ENCODE peak calls at places on chromosomes 11 and 22, in seven cellular contexts. One of them, this sample, is unnamed.

GRCh38 chr11:88246680-88247079 is 71.4 kb upstream of the RAB38 start:
- DNase-seq in OCI-LY7: no peak
- DNase-seq in endothelial cell of umbilical vein: no peak
- DNase-seq in GM13977: no peak
- DNase-seq in GM10248: no peak
- DNase-seq in cardiac fibroblast: peak; percentile 92
- DNase-seq in pancreas: no peak
- DNase-seq in this sample: peak; percentile 55

GRCh38 chr22:22752556-22753477 is 108.4 kb downstream of the GGTLC2 start:
- DNase-seq in OCI-LY7: peak; percentile 68
- DNase-seq in endothelial cell of umbilical vein: no peak
- DNase-seq in GM13977: no peak
- DNase-seq in GM10248: no peak
- DNase-seq in cardiac fibroblast: peak; percentile 75
- DNase-seq in pancreas: peak; percentile 32
- DNase-seq in this sample: no peak

GRCh38 chr22:48654492-48654891 is 1173.2 kb downstream of the BRD1 start:
- DNase-seq in OCI-LY7: no peak
- DNase-seq in endothelial cell of umbilical vein: no peak
- DNase-seq in GM13977: no peak
- DNase-seq in GM10248: no peak
- DNase-seq in cardiac fibroblast: no peak
- DNase-seq in pancreas: no peak
- DNase-seq in this sample: no peak

GRCh38 chr11:8092587-8093424 is 11.8 kb downstream of the TUB start:
- DNase-seq in OCI-LY7: peak; percentile 70
- DNase-seq in endothelial cell of umbilical vein: peak; percentile 61
- DNase-seq in GM13977: peak; percentile 79
- DNase-seq in GM10248: peak; percentile 82
- DNase-seq in cardiac fibroblast: peak; percentile 77
- DNase-seq in pancreas: peak; percentile 59
- DNase-seq in this sample: peak; percentile 16

GRCh38 chr11:134398644-134399292 is 13.3 kb downstream of the B3GAT1 start:
- DNase-seq in OCI-LY7: no peak
- DNase-seq in endothelial cell of umbilical vein: no peak
- DNase-seq in GM13977: no peak
- DNase-seq in GM10248: no peak
- DNase-seq in cardiac fibroblast: no peak
- DNase-seq in pancreas: no peak
- DNase-seq in this sample: no peak

GRCh38 chr11:131408011-131408640 is 37.7 kb downstream of the NTM start:
- DNase-seq in OCI-LY7: peak; percentile 17
- DNase-seq in endothelial cell of umbilical vein: no peak
- DNase-seq in GM13977: peak; percentile 21
- DNase-seq in GM10248: peak; percentile 37
- DNase-seq in cardiac fibroblast: peak; percentile 49
- DNase-seq in pancreas: peak; percentile 28
- DNase-seq in this sample: no peak

GRCh38 chr11:111910637-111911562 is 670 bp downstream of the CRYAB start:
- DNase-seq in OCI-LY7: no peak
- DNase-seq in endothelial cell of umbilical vein: no peak
- DNase-seq in GM13977: no peak
- DNase-seq in GM10248: no peak
- DNase-seq in cardiac fibroblast: peak; percentile 51
- DNase-seq in pancreas: no peak
- DNase-seq in this sample: no peak

GRCh38 chr11:57634311-57634710 is 15.4 kb downstream of the YPEL4 start:
- DNase-seq in OCI-LY7: no peak
- DNase-seq in endothelial cell of umbilical vein: no peak
- DNase-seq in GM13977: no peak
- DNase-seq in GM10248: no peak
- DNase-seq in cardiac fibroblast: no peak
- DNase-seq in pancreas: no peak
- DNase-seq in this sample: no peak

GRCh38 chr11:117231637-117232021 is 244 bp downstream of the PCSK7 start:
- DNase-seq in OCI-LY7: no peak
- DNase-seq in endothelial cell of umbilical vein: peak; percentile 22
- DNase-seq in GM13977: no peak
- DNase-seq in GM10248: peak; percentile 34
- DNase-seq in cardiac fibroblast: no peak
- DNase-seq in pancreas: no peak
- DNase-seq in this sample: no peak

GRCh38 chr22:17871726-17872458 is 97.6 kb upstream of the BID start:
- DNase-seq in OCI-LY7: no peak
- DNase-seq in endothelial cell of umbilical vein: no peak
- DNase-seq in GM13977: no peak
- DNase-seq in GM10248: no peak
- DNase-seq in cardiac fibroblast: no peak
- DNase-seq in pancreas: no peak
- DNase-seq in this sample: no peak

GRCh38 chr11:75667831-75668507 is 869 bp downstream of the MAP6 start:
- DNase-seq in OCI-LY7: no peak
- DNase-seq in endothelial cell of umbilical vein: peak; percentile 21
- DNase-seq in GM13977: peak; percentile 85
- DNase-seq in GM10248: peak; percentile 57
- DNase-seq in cardiac fibroblast: peak; percentile 38
- DNase-seq in pancreas: peak; percentile 38
- DNase-seq in this sample: no peak

GRCh38 chr11:26276798-26277424 is 55.0 kb upstream of the ANO3 start:
- DNase-seq in OCI-LY7: peak; percentile 71
- DNase-seq in endothelial cell of umbilical vein: peak; percentile 87
- DNase-seq in GM13977: peak; percentile 7
- DNase-seq in GM10248: peak; percentile 17
- DNase-seq in cardiac fibroblast: peak; percentile 82
- DNase-seq in pancreas: peak; percentile 24
- DNase-seq in this sample: peak; percentile 18

GRCh38 chr11:87866951-87867350 is 308.3 kb downstream of the RAB38 start:
- DNase-seq in OCI-LY7: no peak
- DNase-seq in endothelial cell of umbilical vein: no peak
- DNase-seq in GM13977: no peak
- DNase-seq in GM10248: no peak
- DNase-seq in cardiac fibroblast: no peak
- DNase-seq in pancreas: no peak
- DNase-seq in this sample: no peak

GRCh38 chr11:10550503-10550902 is 9.5 kb upstream of the RNF141 start:
- DNase-seq in OCI-LY7: no peak
- DNase-seq in endothelial cell of umbilical vein: peak; percentile 39
- DNase-seq in GM13977: no peak
- DNase-seq in GM10248: no peak
- DNase-seq in cardiac fibroblast: peak; percentile 38
- DNase-seq in pancreas: no peak
- DNase-seq in this sample: no peak

GRCh38 chr11:68020575-68020974 is 9.9 kb upstream of the NDUFS8 start:
- DNase-seq in OCI-LY7: peak; percentile 23
- DNase-seq in endothelial cell of umbilical vein: peak; percentile 28
- DNase-seq in GM13977: no peak
- DNase-seq in GM10248: no peak
- DNase-seq in cardiac fibroblast: peak; percentile 53
- DNase-seq in pancreas: no peak
- DNase-seq in this sample: no peak

GRCh38 chr11:45805305-45806071 is 539 bp downstream of the SLC35C1 start:
- DNase-seq in OCI-LY7: no peak
- DNase-seq in endothelial cell of umbilical vein: peak; percentile 59
- DNase-seq in GM13977: no peak
- DNase-seq in GM10248: no peak
- DNase-seq in cardiac fibroblast: peak; percentile 66
- DNase-seq in pancreas: peak; percentile 46
- DNase-seq in this sample: no peak

GRCh38 chr11:99565333-99565732 is 544.6 kb downstream of the CNTN5 start:
- DNase-seq in OCI-LY7: no peak
- DNase-seq in endothelial cell of umbilical vein: no peak
- DNase-seq in GM13977: no peak
- DNase-seq in GM10248: no peak
- DNase-seq in cardiac fibroblast: no peak
- DNase-seq in pancreas: no peak
- DNase-seq in this sample: no peak

GRCh38 chr22:49959782-49960158 is 802 bp upstream of the PIM3 start:
- DNase-seq in OCI-LY7: no peak
- DNase-seq in endothelial cell of umbilical vein: no peak
- DNase-seq in GM13977: no peak
- DNase-seq in GM10248: no peak
- DNase-seq in cardiac fibroblast: no peak
- DNase-seq in pancreas: peak; percentile 55
- DNase-seq in this sample: no peak

GRCh38 chr11:46889689-46890475 is 28.5 kb downstream of the LRP4 start:
- DNase-seq in OCI-LY7: peak; percentile 85
- DNase-seq in endothelial cell of umbilical vein: peak; percentile 72
- DNase-seq in GM13977: peak; percentile 84
- DNase-seq in GM10248: peak; percentile 83
- DNase-seq in cardiac fibroblast: peak; percentile 83
- DNase-seq in pancreas: peak; percentile 51
- DNase-seq in this sample: no peak

GRCh38 chr22:23912293-23912903 is 18.2 kb downstream of the MIF start:
- DNase-seq in OCI-LY7: no peak
- DNase-seq in endothelial cell of umbilical vein: no peak
- DNase-seq in GM13977: no peak
- DNase-seq in GM10248: no peak
- DNase-seq in cardiac fibroblast: no peak
- DNase-seq in pancreas: no peak
- DNase-seq in this sample: no peak

DNA sequence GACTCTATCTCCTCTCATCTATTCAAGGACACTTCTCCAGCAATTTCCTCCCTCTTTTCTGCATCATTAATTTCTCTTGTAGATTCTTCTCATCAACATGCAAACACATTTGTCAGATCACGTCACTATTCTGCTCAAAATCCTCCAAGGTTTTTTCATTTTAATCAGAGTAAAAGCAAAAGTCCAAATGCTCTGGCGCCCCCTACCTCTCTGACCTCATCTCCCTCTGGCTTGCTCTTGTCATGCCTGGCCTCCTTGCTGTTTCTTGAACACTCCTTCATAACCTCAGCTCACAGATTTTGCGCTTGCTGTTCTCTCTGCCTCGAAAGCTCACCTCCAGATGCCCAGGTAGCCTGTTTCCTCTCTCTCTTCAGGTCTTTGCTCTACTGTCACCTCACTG is 22.4 kb downstream of the RTCB start:
- DNase-seq in OCI-LY7: peak; percentile 13
- DNase-seq in endothelial cell of umbilical vein: peak; percentile 19
- DNase-seq in GM13977: no peak
- DNase-seq in GM10248: no peak
- DNase-seq in cardiac fibroblast: peak; percentile 18
- DNase-seq in pancreas: no peak
- DNase-seq in this sample: no peak
- TF ChIP-seq CTCF in OCI-LY7: peak; percentile 77
- TF ChIP-seq CTCF in endothelial cell of umbilical vein: peak; percentile 57
- TF ChIP-seq CTCF in GM13977: peak; percentile 46
- TF ChIP-seq CTCF in GM10248: peak; percentile 43
- TF ChIP-seq CTCF in cardiac fibroblast: peak; percentile 42
- TF ChIP-seq CTCF in pancreas: no peak
- TF ChIP-seq CTCF in this sample: peak; percentile 62

GRCh38 chr11:70489276-70489675 is 90.9 kb downstream of the CTTN start:
- DNase-seq in OCI-LY7: no peak
- DNase-seq in endothelial cell of umbilical vein: no peak
- DNase-seq in GM13977: no peak
- DNase-seq in GM10248: no peak
- DNase-seq in cardiac fibroblast: no peak
- DNase-seq in pancreas: no peak
- DNase-seq in this sample: no peak

GRCh38 chr11:70487763-70488162 is 89.4 kb downstream of the CTTN start:
- DNase-seq in OCI-LY7: no peak
- DNase-seq in endothelial cell of umbilical vein: no peak
- DNase-seq in GM13977: no peak
- DNase-seq in GM10248: no peak
- DNase-seq in cardiac fibroblast: no peak
- DNase-seq in pancreas: no peak
- DNase-seq in this sample: no peak

GRCh38 chr11:70486731-70487130 is 88.4 kb downstream of the CTTN start:
- DNase-seq in OCI-LY7: no peak
- DNase-seq in endothelial cell of umbilical vein: no peak
- DNase-seq in GM13977: no peak
- DNase-seq in GM10248: no peak
- DNase-seq in cardiac fibroblast: no peak
- DNase-seq in pancreas: no peak
- DNase-seq in this sample: no peak

GRCh38 chr11:70487160-70487559 is 88.8 kb downstream of the CTTN start:
- DNase-seq in OCI-LY7: no peak
- DNase-seq in endothelial cell of umbilical vein: no peak
- DNase-seq in GM13977: no peak
- DNase-seq in GM10248: no peak
- DNase-seq in cardiac fibroblast: no peak
- DNase-seq in pancreas: no peak
- DNase-seq in this sample: no peak

GRCh38 chr11:70488171-70488570 is 89.8 kb downstream of the CTTN start:
- DNase-seq in OCI-LY7: no peak
- DNase-seq in endothelial cell of umbilical vein: no peak
- DNase-seq in GM13977: no peak
- DNase-seq in GM10248: no peak
- DNase-seq in cardiac fibroblast: no peak
- DNase-seq in pancreas: no peak
- DNase-seq in this sample: no peak
- TF ChIP-seq CTCF in OCI-LY7: no peak
- TF ChIP-seq CTCF in endothelial cell of umbilical vein: no peak
- TF ChIP-seq CTCF in GM13977: no peak
- TF ChIP-seq CTCF in GM10248: no peak
- TF ChIP-seq CTCF in cardiac fibroblast: no peak
- TF ChIP-seq CTCF in pancreas: no peak
- TF ChIP-seq CTCF in this sample: no peak

DNA sequence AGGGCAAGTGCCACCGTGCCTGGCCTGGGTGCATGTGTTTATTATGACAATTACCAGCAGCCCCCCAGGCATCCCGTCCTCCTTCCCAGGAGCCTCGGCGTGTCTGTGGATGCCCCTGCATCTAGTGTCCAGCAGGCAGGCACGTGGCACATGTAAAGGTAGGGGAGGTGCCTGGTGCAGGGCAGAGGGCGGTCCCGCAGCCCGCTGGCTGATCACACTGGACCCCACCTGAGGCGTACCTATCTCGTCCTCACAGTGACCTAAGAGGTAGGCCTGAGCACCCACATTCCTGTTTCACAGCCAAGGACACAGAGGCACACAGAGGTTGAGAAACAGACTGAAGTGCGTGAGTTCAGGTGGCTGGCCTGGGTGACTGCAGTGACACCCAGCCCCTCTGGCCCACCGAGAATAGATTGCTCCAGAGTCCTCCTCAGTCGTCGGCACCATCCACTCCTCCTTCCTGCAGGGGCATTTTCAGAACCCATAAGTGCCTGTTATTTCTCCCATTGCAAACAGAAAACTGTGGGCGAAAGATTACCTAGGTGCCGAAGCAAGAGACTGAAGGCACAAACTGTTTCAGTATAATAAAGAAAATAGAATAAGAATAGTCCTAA is 3.0 kb upstream of the PHRF1 start:
- DNase-seq in OCI-LY7: no peak
- DNase-seq in endothelial cell of umbilical vein: no peak
- DNase-seq in GM13977: no peak
- DNase-seq in GM10248: no peak
- DNase-seq in cardiac fibroblast: no peak
- DNase-seq in pancreas: no peak
- DNase-seq in this sample: no peak
- TF ChIP-seq CTCF in OCI-LY7: no peak
- TF ChIP-seq CTCF in endothelial cell of umbilical vein: no peak
- TF ChIP-seq CTCF in GM13977: no peak
- TF ChIP-seq CTCF in GM10248: no peak
- TF ChIP-seq CTCF in cardiac fibroblast: no peak
- TF ChIP-seq CTCF in pancreas: no peak
- TF ChIP-seq CTCF in this sample: no peak

GRCh38 chr11:108019870-108020540 is 11.3 kb downstream of the CUL5 start:
- DNase-seq in OCI-LY7: no peak
- DNase-seq in endothelial cell of umbilical vein: no peak
- DNase-seq in GM13977: no peak
- DNase-seq in GM10248: no peak
- DNase-seq in cardiac fibroblast: peak; percentile 24
- DNase-seq in pancreas: no peak
- DNase-seq in this sample: no peak

GRCh38 chr11:108027057-108027456 is 18.4 kb downstream of the CUL5 start:
- DNase-seq in OCI-LY7: no peak
- DNase-seq in endothelial cell of umbilical vein: no peak
- DNase-seq in GM13977: no peak
- DNase-seq in GM10248: no peak
- DNase-seq in cardiac fibroblast: no peak
- DNase-seq in pancreas: no peak
- DNase-seq in this sample: no peak

GRCh38 chr11:108025387-108026080 is 16.8 kb downstream of the CUL5 start:
- DNase-seq in OCI-LY7: no peak
- DNase-seq in endothelial cell of umbilical vein: peak; percentile 67
- DNase-seq in GM13977: peak; percentile 52
- DNase-seq in GM10248: peak; percentile 43
- DNase-seq in cardiac fibroblast: no peak
- DNase-seq in pancreas: no peak
- DNase-seq in this sample: no peak
- TF ChIP-seq CTCF in OCI-LY7: no peak
- TF ChIP-seq CTCF in endothelial cell of umbilical vein: peak; percentile 2
- TF ChIP-seq CTCF in GM13977: peak; percentile 13
- TF ChIP-seq CTCF in GM10248: peak; percentile 24
- TF ChIP-seq CTCF in cardiac fibroblast: no peak
- TF ChIP-seq CTCF in pancreas: no peak
- TF ChIP-seq CTCF in this sample: no peak

This sample was measured in kidney epithelial cell.